ENCODE peak calls at places on chromosomes 12 and 14, in nine cellular contexts. One of them, this sample, is unnamed.

GRCh38 chr14:53338192-53338591 is 185.1 kb upstream of the DDHD1 start:
- DNase-seq in iris pigment epithelial cell: peak
- DNase-seq in MM.1S: no peak
- DNase-seq in A549: no peak
- DNase-seq in neural progenitor cell: no peak
- DNase-seq in right atrium auricular region: no peak
- DNase-seq in cardiac fibroblast: peak
- DNase-seq in activated CD4-positive, CD25-positive, alpha-beta regulatory T cell: no peak
- DNase-seq in NCI-H345: no peak
- DNase-seq in this sample: peak

GRCh38 chr12:110683888-110684287 is 5.0 kb downstream of the HVCN1 start:
- DNase-seq in activated CD4-positive, CD25-positive, alpha-beta regulatory T cell: no peak
- DNase-seq in NCI-H345: no peak
- DNase-seq in right atrium auricular region: no peak
- DNase-seq in neural progenitor cell: no peak
- DNase-seq in MM.1S: no peak
- DNase-seq in A549: no peak
- DNase-seq in iris pigment epithelial cell: no peak
- DNase-seq in cardiac fibroblast: no peak
- DNase-seq in this sample: no peak

GRCh38 chr12:132399092-132400010 is 70.0 kb upstream of the GALNT9 start:
- DNase-seq in A549: no peak
- DNase-seq in activated CD4-positive, CD25-positive, alpha-beta regulatory T cell: no peak
- DNase-seq in neural progenitor cell: no peak
- DNase-seq in MM.1S: no peak
- DNase-seq in right atrium auricular region: no peak
- DNase-seq in NCI-H345: no peak
- DNase-seq in cardiac fibroblast: no peak
- DNase-seq in iris pigment epithelial cell: no peak
- DNase-seq in this sample: no peak

GRCh38 chr12:29309320-29309902 is 71.6 kb downstream of the ERGIC2 start:
- DNase-seq in iris pigment epithelial cell: peak
- DNase-seq in right atrium auricular region: no peak
- DNase-seq in MM.1S: no peak
- DNase-seq in A549: no peak
- DNase-seq in cardiac fibroblast: peak
- DNase-seq in NCI-H345: no peak
- DNase-seq in neural progenitor cell: no peak
- DNase-seq in activated CD4-positive, CD25-positive, alpha-beta regulatory T cell: no peak
- DNase-seq in this sample: peak

GRCh38 chr14:55446127-55446736 is 5.8 kb upstream of the TBPL2 start:
- DNase-seq in iris pigment epithelial cell: peak
- DNase-seq in right atrium auricular region: peak
- DNase-seq in NCI-H345: peak
- DNase-seq in activated CD4-positive, CD25-positive, alpha-beta regulatory T cell: peak
- DNase-seq in A549: peak
- DNase-seq in cardiac fibroblast: peak
- DNase-seq in neural progenitor cell: peak
- DNase-seq in MM.1S: peak
- DNase-seq in this sample: peak

GRCh38 chr12:38389581-38389980 is 73.0 kb downstream of the ALG10B start:
- DNase-seq in iris pigment epithelial cell: no peak
- DNase-seq in neural progenitor cell: no peak
- DNase-seq in activated CD4-positive, CD25-positive, alpha-beta regulatory T cell: no peak
- DNase-seq in right atrium auricular region: no peak
- DNase-seq in cardiac fibroblast: no peak
- DNase-seq in A549: no peak
- DNase-seq in MM.1S: no peak
- DNase-seq in NCI-H345: no peak
- DNase-seq in this sample: no peak

GRCh38 chr12:57744194-57744776 is 554 bp upstream of the TSPAN31 start:
- DNase-seq in cardiac fibroblast: peak
- DNase-seq in MM.1S: peak
- DNase-seq in neural progenitor cell: no peak
- DNase-seq in A549: peak
- DNase-seq in right atrium auricular region: peak
- DNase-seq in activated CD4-positive, CD25-positive, alpha-beta regulatory T cell: no peak
- DNase-seq in NCI-H345: peak
- DNase-seq in iris pigment epithelial cell: peak
- DNase-seq in this sample: peak

GRCh38 chr12:80087486-80088213 is 11.7 kb upstream of the OTOGL start:
- DNase-seq in MM.1S: no peak
- DNase-seq in right atrium auricular region: no peak
- DNase-seq in A549: no peak
- DNase-seq in activated CD4-positive, CD25-positive, alpha-beta regulatory T cell: no peak
- DNase-seq in iris pigment epithelial cell: no peak
- DNase-seq in cardiac fibroblast: no peak
- DNase-seq in neural progenitor cell: no peak
- DNase-seq in NCI-H345: no peak
- DNase-seq in this sample: no peak

GRCh38 chr14:73887116-73887490 is 444 bp downstream of the ZNF410 start:
- DNase-seq in iris pigment epithelial cell: no peak
- DNase-seq in NCI-H345: no peak
- DNase-seq in activated CD4-positive, CD25-positive, alpha-beta regulatory T cell: no peak
- DNase-seq in cardiac fibroblast: no peak
- DNase-seq in MM.1S: peak
- DNase-seq in A549: peak
- DNase-seq in neural progenitor cell: no peak
- DNase-seq in right atrium auricular region: no peak
- DNase-seq in this sample: peak

GRCh38 chr12:106223485-106224391 is 24.1 kb downstream of the CKAP4 start:
- DNase-seq in A549: peak
- DNase-seq in right atrium auricular region: peak
- DNase-seq in iris pigment epithelial cell: peak
- DNase-seq in MM.1S: peak
- DNase-seq in cardiac fibroblast: peak
- DNase-seq in NCI-H345: peak
- DNase-seq in activated CD4-positive, CD25-positive, alpha-beta regulatory T cell: peak
- DNase-seq in neural progenitor cell: peak
- DNase-seq in this sample: peak

GRCh38 chr12:75889214-75889613 is 142.4 kb downstream of the PHLDA1 start:
- DNase-seq in neural progenitor cell: peak
- DNase-seq in activated CD4-positive, CD25-positive, alpha-beta regulatory T cell: no peak
- DNase-seq in MM.1S: no peak
- DNase-seq in right atrium auricular region: no peak
- DNase-seq in NCI-H345: no peak
- DNase-seq in A549: no peak
- DNase-seq in iris pigment epithelial cell: no peak
- DNase-seq in cardiac fibroblast: no peak
- DNase-seq in this sample: no peak

GRCh38 chr12:26751179-26751578 is 81.8 kb downstream of the ITPR2 start:
- DNase-seq in A549: no peak
- DNase-seq in NCI-H345: no peak
- DNase-seq in cardiac fibroblast: no peak
- DNase-seq in neural progenitor cell: no peak
- DNase-seq in MM.1S: no peak
- DNase-seq in right atrium auricular region: no peak
- DNase-seq in activated CD4-positive, CD25-positive, alpha-beta regulatory T cell: no peak
- DNase-seq in iris pigment epithelial cell: no peak
- DNase-seq in this sample: no peak

GRCh38 chr14:72416892-72417291 is 477.0 kb downstream of the DPF3 start:
- DNase-seq in activated CD4-positive, CD25-positive, alpha-beta regulatory T cell: no peak
- DNase-seq in MM.1S: peak
- DNase-seq in right atrium auricular region: peak
- DNase-seq in iris pigment epithelial cell: no peak
- DNase-seq in NCI-H345: peak
- DNase-seq in cardiac fibroblast: no peak
- DNase-seq in A549: peak
- DNase-seq in neural progenitor cell: no peak
- DNase-seq in this sample: peak

GRCh38 chr14:30283822-30284446 is 275.0 kb upstream of the G2E3 start:
- DNase-seq in neural progenitor cell: peak
- DNase-seq in iris pigment epithelial cell: peak
- DNase-seq in cardiac fibroblast: peak
- DNase-seq in right atrium auricular region: no peak
- DNase-seq in activated CD4-positive, CD25-positive, alpha-beta regulatory T cell: no peak
- DNase-seq in NCI-H345: no peak
- DNase-seq in MM.1S: peak
- DNase-seq in A549: peak
- DNase-seq in this sample: peak

GRCh38 chr12:21773263-21773741 is 1.2 kb downstream of the KCNJ8 start:
- DNase-seq in activated CD4-positive, CD25-positive, alpha-beta regulatory T cell: no peak
- DNase-seq in NCI-H345: peak
- DNase-seq in iris pigment epithelial cell: no peak
- DNase-seq in right atrium auricular region: peak
- DNase-seq in neural progenitor cell: peak
- DNase-seq in A549: no peak
- DNase-seq in MM.1S: no peak
- DNase-seq in cardiac fibroblast: peak
- DNase-seq in this sample: no peak

GRCh38 chr14:104886690-104887622 is 21.9 kb downstream of the CEP170B start:
- DNase-seq in iris pigment epithelial cell: no peak
- DNase-seq in A549: no peak
- DNase-seq in right atrium auricular region: no peak
- DNase-seq in neural progenitor cell: no peak
- DNase-seq in activated CD4-positive, CD25-positive, alpha-beta regulatory T cell: no peak
- DNase-seq in MM.1S: no peak
- DNase-seq in NCI-H345: no peak
- DNase-seq in cardiac fibroblast: no peak
- DNase-seq in this sample: no peak

GRCh38 chr12:93699271-93700141 is 22.3 kb downstream of the CRADD start:
- DNase-seq in iris pigment epithelial cell: peak
- DNase-seq in A549: no peak
- DNase-seq in activated CD4-positive, CD25-positive, alpha-beta regulatory T cell: no peak
- DNase-seq in MM.1S: no peak
- DNase-seq in NCI-H345: peak
- DNase-seq in right atrium auricular region: no peak
- DNase-seq in cardiac fibroblast: peak
- DNase-seq in neural progenitor cell: no peak
- DNase-seq in this sample: no peak

GRCh38 chr14:78593949-78594348 is 423.8 kb downstream of the NRXN3 start:
- DNase-seq in cardiac fibroblast: no peak
- DNase-seq in MM.1S: no peak
- DNase-seq in A549: no peak
- DNase-seq in right atrium auricular region: no peak
- DNase-seq in activated CD4-positive, CD25-positive, alpha-beta regulatory T cell: no peak
- DNase-seq in iris pigment epithelial cell: no peak
- DNase-seq in neural progenitor cell: no peak
- DNase-seq in NCI-H345: no peak
- DNase-seq in this sample: no peak

GRCh38 chr12:31732926-31733548 is 4.2 kb upstream of the AMN1 start:
- DNase-seq in A549: peak
- DNase-seq in cardiac fibroblast: peak
- DNase-seq in right atrium auricular region: no peak
- DNase-seq in NCI-H345: no peak
- DNase-seq in activated CD4-positive, CD25-positive, alpha-beta regulatory T cell: no peak
- DNase-seq in iris pigment epithelial cell: peak
- DNase-seq in MM.1S: no peak
- DNase-seq in neural progenitor cell: no peak
- DNase-seq in this sample: peak

GRCh38 chr14:75996488-75996887 is 10.9 kb downstream of the IFT43 start:
- DNase-seq in neural progenitor cell: no peak
- DNase-seq in A549: no peak
- DNase-seq in cardiac fibroblast: no peak
- DNase-seq in iris pigment epithelial cell: no peak
- DNase-seq in NCI-H345: no peak
- DNase-seq in activated CD4-positive, CD25-positive, alpha-beta regulatory T cell: no peak
- DNase-seq in right atrium auricular region: no peak
- DNase-seq in MM.1S: no peak
- DNase-seq in this sample: no peak

GRCh38 chr12:39309516-39309915 is 133.4 kb downstream of the KIF21A start:
- DNase-seq in iris pigment epithelial cell: no peak
- DNase-seq in cardiac fibroblast: no peak
- DNase-seq in MM.1S: no peak
- DNase-seq in neural progenitor cell: no peak
- DNase-seq in NCI-H345: no peak
- DNase-seq in A549: no peak
- DNase-seq in activated CD4-positive, CD25-positive, alpha-beta regulatory T cell: no peak
- DNase-seq in right atrium auricular region: no peak
- DNase-seq in this sample: no peak

GRCh38 chr14:32413967-32414640 is 85.0 kb downstream of the AKAP6 start:
- DNase-seq in A549: no peak
- DNase-seq in right atrium auricular region: no peak
- DNase-seq in activated CD4-positive, CD25-positive, alpha-beta regulatory T cell: no peak
- DNase-seq in MM.1S: no peak
- DNase-seq in NCI-H345: no peak
- DNase-seq in iris pigment epithelial cell: peak
- DNase-seq in neural progenitor cell: no peak
- DNase-seq in cardiac fibroblast: no peak
- DNase-seq in this sample: no peak

GRCh38 chr14:99995700-99996356 is 69.4 kb upstream of the EVL start:
- DNase-seq in NCI-H345: no peak
- DNase-seq in iris pigment epithelial cell: peak
- DNase-seq in MM.1S: peak
- DNase-seq in activated CD4-positive, CD25-positive, alpha-beta regulatory T cell: peak
- DNase-seq in A549: peak
- DNase-seq in right atrium auricular region: peak
- DNase-seq in cardiac fibroblast: peak
- DNase-seq in neural progenitor cell: peak
- DNase-seq in this sample: peak

GRCh38 chr14:86641310-86641709 is 1111.4 kb downstream of the FLRT2 start:
- DNase-seq in activated CD4-positive, CD25-positive, alpha-beta regulatory T cell: no peak
- DNase-seq in iris pigment epithelial cell: no peak
- DNase-seq in MM.1S: no peak
- DNase-seq in neural progenitor cell: no peak
- DNase-seq in cardiac fibroblast: no peak
- DNase-seq in A549: no peak
- DNase-seq in NCI-H345: no peak
- DNase-seq in right atrium auricular region: no peak
- DNase-seq in this sample: no peak

GRCh38 chr12:64946132-64946829 is 121.8 kb downstream of the TBC1D30 start:
- DNase-seq in cardiac fibroblast: peak
- DNase-seq in NCI-H345: peak
- DNase-seq in neural progenitor cell: no peak
- DNase-seq in iris pigment epithelial cell: peak
- DNase-seq in A549: no peak
- DNase-seq in activated CD4-positive, CD25-positive, alpha-beta regulatory T cell: no peak
- DNase-seq in right atrium auricular region: no peak
- DNase-seq in MM.1S: no peak
- DNase-seq in this sample: no peak

GRCh38 chr12:52494518-52494917 is 1.5 kb upstream of the KRT6A start:
- DNase-seq in neural progenitor cell: no peak
- DNase-seq in NCI-H345: no peak
- DNase-seq in cardiac fibroblast: peak
- DNase-seq in activated CD4-positive, CD25-positive, alpha-beta regulatory T cell: no peak
- DNase-seq in right atrium auricular region: peak
- DNase-seq in A549: no peak
- DNase-seq in MM.1S: no peak
- DNase-seq in iris pigment epithelial cell: peak
- DNase-seq in this sample: no peak

GRCh38 chr12:132152921-132153321 is 8.7 kb downstream of the NOC4L start:
- DNase-seq in neural progenitor cell: no peak
- DNase-seq in NCI-H345: no peak
- DNase-seq in activated CD4-positive, CD25-positive, alpha-beta regulatory T cell: no peak
- DNase-seq in iris pigment epithelial cell: no peak
- DNase-seq in MM.1S: no peak
- DNase-seq in right atrium auricular region: no peak
- DNase-seq in A549: no peak
- DNase-seq in cardiac fibroblast: no peak
- DNase-seq in this sample: no peak

GRCh38 chr12:4148418-4149056 is 125.0 kb upstream of the CCND2 start:
- DNase-seq in iris pigment epithelial cell: no peak
- DNase-seq in NCI-H345: no peak
- DNase-seq in cardiac fibroblast: no peak
- DNase-seq in A549: no peak
- DNase-seq in activated CD4-positive, CD25-positive, alpha-beta regulatory T cell: peak
- DNase-seq in neural progenitor cell: no peak
- DNase-seq in right atrium auricular region: no peak
- DNase-seq in MM.1S: peak
- DNase-seq in this sample: no peak

GRCh38 chr12:124777399-124778372 is 86.0 kb downstream of the SCARB1 start:
- DNase-seq in MM.1S: no peak
- DNase-seq in activated CD4-positive, CD25-positive, alpha-beta regulatory T cell: no peak
- DNase-seq in NCI-H345: no peak
- DNase-seq in iris pigment epithelial cell: peak
- DNase-seq in right atrium auricular region: no peak
- DNase-seq in cardiac fibroblast: peak
- DNase-seq in neural progenitor cell: no peak
- DNase-seq in A549: no peak
- DNase-seq in this sample: no peak

GRCh38 chr12:57152408-57153038 is 5.1 kb upstream of the LRP1-AS start:
- DNase-seq in NCI-H345: no peak
- DNase-seq in right atrium auricular region: no peak
- DNase-seq in cardiac fibroblast: peak
- DNase-seq in MM.1S: no peak
- DNase-seq in neural progenitor cell: no peak
- DNase-seq in iris pigment epithelial cell: peak
- DNase-seq in A549: no peak
- DNase-seq in activated CD4-positive, CD25-positive, alpha-beta regulatory T cell: no peak
- DNase-seq in this sample: no peak

GRCh38 chr12:79715308-79715707 is 24.5 kb upstream of the PAWR start:
- DNase-seq in MM.1S: no peak
- DNase-seq in activated CD4-positive, CD25-positive, alpha-beta regulatory T cell: no peak
- DNase-seq in A549: no peak
- DNase-seq in neural progenitor cell: no peak
- DNase-seq in iris pigment epithelial cell: no peak
- DNase-seq in cardiac fibroblast: no peak
- DNase-seq in right atrium auricular region: no peak
- DNase-seq in NCI-H345: no peak
- DNase-seq in this sample: no peak

This sample was measured in SW480.